ENCODE peak calls at places on chromosomes 11 and 22, in six cellular contexts. H, E, G, L, K and P are unnamed samples.

GRCh38 chr11:131146817-131147490 is 223.5 kb upstream of the NTM start:
- DNase-seq in K (peak; percentile 29), H (no peak), G (no peak), L (no peak), E (no peak), P (no peak)

GRCh38 chr22:20027966-20028854 is 7.3 kb downstream of the TANGO2 start:
- DNase-seq in G (no peak), H (no peak), E (no peak), K (peak; percentile 31), L (no peak), P (no peak)

GRCh38 chr11:110463153-110463552 is 33.4 kb downstream of the FDX1 start:
- DNase-seq in H (no peak), G (no peak), K (peak; percentile 53), E (no peak), L (no peak), P (peak; percentile 28)

GRCh38 chr11:82398300-82398815 is 335.3 kb downstream of the FAM181B start:
- DNase-seq in K (no peak), H (no peak), E (peak; percentile 61), G (no peak), L (no peak), P (no peak)

GRCh38 chr11:26618441-26618840 is 46.4 kb upstream of the MUC15 start:
- DNase-seq in H (no peak), L (no peak), G (no peak), K (no peak), E (no peak), P (no peak)

GRCh38 chr11:129694966-129695365 is 120.7 kb upstream of the TMEM45B start:
- DNase-seq in K (no peak), E (no peak), H (no peak), L (no peak), G (no peak), P (no peak)

GRCh38 chr11:134533511-134533910 is 121.5 kb upstream of the B3GAT1 start:
- DNase-seq in K (no peak), G (no peak), L (no peak), E (no peak), H (no peak), P (no peak)

GRCh38 chr22:37077802-37078448 is 26.4 kb downstream of the KCTD17 start:
- DNase-seq in G (no peak), E (no peak), H (peak; percentile 65), L (peak; percentile 92), K (peak; percentile 69), P (peak; percentile 83)

GRCh38 chr22:45505991-45506743 is 3.5 kb downstream of the FBLN1 start:
- DNase-seq in H (no peak), E (no peak), K (no peak), G (no peak), L (no peak), P (no peak)

GRCh38 chr11:17722000-17722643 is 2.8 kb downstream of the MYOD1 start:
- DNase-seq in H (peak; percentile 38), K (peak; percentile 33), L (no peak), E (no peak), G (no peak), P (no peak)

GRCh38 chr11:75453916-75454655 is 21.1 kb upstream of the KLHL35 start:
- DNase-seq in L (no peak), E (no peak), K (peak; percentile 22), H (no peak), G (no peak), P (no peak)

GRCh38 chr11:58622344-58622743 is at the start of gene CNTF:
- DNase-seq in H (no peak), E (no peak), G (no peak), L (no peak), K (no peak), P (no peak)

GRCh38 chr11:81869337-81870065 is 864.2 kb downstream of the FAM181B start:
- DNase-seq in L (no peak), K (no peak), G (no peak), E (no peak), H (no peak), P (peak; percentile 74)

GRCh38 chr11:62999649-63000048 is 14.9 kb upstream of the SLC22A6 start:
- DNase-seq in G (no peak), H (peak; percentile 31), L (no peak), E (peak; percentile 43), K (no peak), P (no peak)

GRCh38 chr11:45736424-45736823 is 68.5 kb upstream of the SLC35C1 start:
- DNase-seq in K (peak; percentile 19), E (no peak), H (peak; percentile 75), L (no peak), G (no peak), P (no peak)